ENCODE peak calls at places on chromosome 7, in six cellular contexts. Y, R, K, T, C and W are unnamed samples.

GRCh38 chr7:50855526-50855925 is 72.8 kb upstream of the GRB10 start:
- DNase-seq in Y (no peak), R (no peak), K (no peak), T (no peak), C (no peak), W (no peak)

GRCh38 chr7:130278892-130279690 is 12.4 kb downstream of the CPA2 start:
- DNase-seq in Y (no peak), R (no peak), K (no peak), T (no peak), C (no peak), W (no peak)

GRCh38 chr7:96665689-96666088 is 44.0 kb downstream of the SEM1 start:
- DNase-seq in Y (no peak), R (no peak), K (no peak), T (no peak), C (no peak), W (no peak)

GRCh38 chr7:141571059-141571458 is 19.8 kb downstream of the AGK start:
- DNase-seq in Y (no peak), R (no peak), K (no peak), T (no peak), C (no peak), W (no peak)

GRCh38 chr7:320297-320696 is 30.3 kb downstream of the FOXL3 start:
- DNase-seq in Y (no peak), R (no peak), K (no peak), T (no peak), C (no peak), W (no peak)

GRCh38 chr7:139823855-139824670 is 5.0 kb upstream of the TBXAS1 start:
- DNase-seq in Y (no peak), R (no peak), K (no peak), T (no peak), C (no peak), W (peak; percentile 48)

GRCh38 chr7:11341285-11341944 is 367.7 kb downstream of the PHF14 start:
- DNase-seq in Y (no peak), R (no peak), K (no peak), T (no peak), C (no peak), W (no peak)

GRCh38 chr7:86720306-86720705 is 76.6 kb downstream of the GRM3 start:
- DNase-seq in Y (no peak), R (no peak), K (no peak), T (no peak), C (no peak), W (no peak)

GRCh38 chr7:30168800-30169584 is 34.2 kb downstream of the MTURN start:
- DNase-seq in Y (no peak), R (no peak), K (no peak), T (no peak), C (no peak), W (no peak)

GRCh38 chr7:12111461-12112405 is 99.4 kb upstream of the TMEM106B start:
- DNase-seq in Y (no peak), R (no peak), K (no peak), T (no peak), C (no peak), W (no peak)

GRCh38 chr7:117110480-117111315 is 157.4 kb downstream of the ST7 start:
- DNase-seq in Y (no peak), R (peak; percentile 24), K (peak; percentile 14), T (peak; percentile 9), C (no peak), W (no peak)

GRCh38 chr7:136514776-136515175 is 353.7 kb upstream of the CHRM2 start:
- DNase-seq in Y (no peak), R (no peak), K (no peak), T (no peak), C (no peak), W (no peak)

GRCh38 chr7:2018786-2019692 is 213.7 kb downstream of the MAD1L1 start:
- DNase-seq in Y (no peak), R (no peak), K (no peak), T (no peak), C (no peak), W (no peak)

GRCh38 chr7:22697322-22697859 is 29.6 kb upstream of the IL6 start:
- DNase-seq in Y (no peak), R (no peak), K (no peak), T (no peak), C (no peak), W (no peak)

GRCh38 chr7:101814081-101814995 is 3.1 kb upstream of the CUX1 start:
- DNase-seq in Y (peak; percentile 15), R (peak; percentile 50), K (peak; percentile 32), T (no peak), C (peak; percentile 67), W (peak; percentile 28)

GRCh38 chr7:40595832-40596231 is 461.0 kb downstream of the SUGCT start:
- DNase-seq in Y (no peak), R (no peak), K (no peak), T (no peak), C (no peak), W (no peak)